ENCODE peak calls at places on chromosomes 4 and X, in eight cellular contexts. W is cardiac muscle cell, M is left lung, A is fibroblast of mammary gland, K is neural crest cell, S is PC-3, X is WTC11, C is fibroblast of pulmonary artery. Q is an unnamed sample.

GRCh38 chr4:47488706-47489105 is 3.6 kb downstream of the ATP10D start:
- DNase-seq in X (no peak), A (no peak), C (no peak), S (no peak), M (no peak), K (no peak), W (no peak), Q (no peak)

GRCh38 chr4:123299212-123299651 is 97.4 kb upstream of the SPRY1 start:
- DNase-seq in X (no peak), C (peak), A (peak), K (no peak), M (no peak), W (peak), S (peak), Q (peak)

GRCh38 chr4:182938213-182938645 is 21.0 kb upstream of the DCTD start:
- DNase-seq in W (peak), X (peak), M (peak), A (peak), S (peak), C (peak), K (peak), Q (peak)

GRCh38 chr4:114386637-114387233 is 211.9 kb upstream of the UGT8 start:
- DNase-seq in A (peak), K (peak), M (no peak), W (peak), X (no peak), C (peak), S (peak), Q (peak)

GRCh38 chr4:158002203-158002602 is 170.6 kb downstream of the GASK1B start:
- DNase-seq in C (no peak), S (no peak), M (no peak), K (no peak), W (no peak), A (no peak), X (no peak), Q (no peak)

GRCh38 chr4:160352637-160353036 is 1249.8 kb downstream of the RAPGEF2 start:
- DNase-seq in W (no peak), S (no peak), M (no peak), X (no peak), A (no peak), C (no peak), K (no peak), Q (no peak)

GRCh38 chrX:105313596-105313995 is 93.1 kb upstream of the TEX13A start:
- DNase-seq in M (no peak), S (peak), A (no peak), X (no peak), K (no peak), W (no peak), C (no peak), Q (peak)

GRCh38 chr4:47531954-47532321 is 46.9 kb downstream of the ATP10D start:
- DNase-seq in W (no peak), X (no peak), A (no peak), K (no peak), C (no peak), S (no peak), M (no peak), Q (peak)

GRCh38 chr4:7771541-7772507 is 167.8 kb downstream of the AFAP1 start:
- DNase-seq in X (no peak), C (no peak), M (peak), S (no peak), W (no peak), A (no peak), K (no peak), Q (no peak)

GRCh38 chrX:54182864-54183613 is at the start of gene FAM120C:
- DNase-seq in W (peak), A (peak), C (peak), X (peak), S (peak), M (peak), K (peak), Q (peak)

GRCh38 chr4:146132445-146132844 is 43.1 kb upstream of the LSM6 start:
- DNase-seq in K (no peak), C (no peak), M (no peak), X (no peak), W (no peak), A (peak), S (no peak), Q (peak)

GRCh38 chrX:154411322-154411980 is at the start of gene TAFAZZIN:
- DNase-seq in C (peak), W (peak), S (peak), X (peak), M (peak), A (peak), K (peak), Q (peak)

GRCh38 chr4:88143504-88143903 is 14.9 kb downstream of the ABCG2 start:
- DNase-seq in W (peak), M (no peak), X (no peak), C (peak), A (peak), S (peak), K (no peak), Q (peak)

GRCh38 chrX:1657367-1658082 is 42.7 kb downstream of the ASMT start:
- DNase-seq in A (peak), M (no peak), S (peak), C (peak), W (peak), K (no peak), X (no peak), Q (peak)

GRCh38 chr4:182576609-182577289 is 333.5 kb downstream of the TENM3 start:
- DNase-seq in K (no peak), X (no peak), S (no peak), A (no peak), C (no peak), M (no peak), W (no peak), Q (no peak)

GRCh38 chr4:52592287-52592686 is 66.8 kb downstream of the USP46 start:
- DNase-seq in S (no peak), M (no peak), K (no peak), W (no peak), X (no peak), C (no peak), A (peak), Q (no peak)

GRCh38 chr4:99856166-99856565 is 38.1 kb downstream of the LAMTOR3 start:
- DNase-seq in S (peak), W (peak), K (no peak), C (peak), A (peak), X (no peak), M (no peak), Q (peak)

GRCh38 chr4:158624889-158625478 is 46.7 kb downstream of the C4orf46 start:
- DNase-seq in K (peak), A (peak), C (peak), W (peak), X (no peak), M (no peak), S (peak), Q (peak)

GRCh38 chrX:37409278-37409677 is 60.1 kb downstream of the PRRG1 start:
- DNase-seq in K (no peak), C (no peak), S (no peak), X (no peak), W (no peak), M (no peak), A (no peak), Q (no peak)

GRCh38 chr4:38983756-38984647 is 48.2 kb downstream of the TMEM156 start:
- DNase-seq in W (peak), A (peak), S (no peak), X (no peak), K (no peak), C (peak), M (no peak), Q (peak)

GRCh38 chr4:140141196-140141845 is 12.7 kb downstream of the MAML3 start:
- DNase-seq in A (no peak), S (peak), K (no peak), M (no peak), C (no peak), W (no peak), X (no peak), Q (no peak)

GRCh38 chr4:122577808-122578781 is 42.8 kb downstream of the IL21 start:
- DNase-seq in M (no peak), S (peak), W (peak), A (peak), X (peak), C (peak), K (peak), Q (peak)

GRCh38 chr4:109072595-109072994 is 229.9 kb downstream of the COL25A1 start:
- DNase-seq in M (no peak), S (no peak), A (peak), C (peak), X (no peak), K (no peak), W (peak), Q (peak)

GRCh38 chr4:153393397-153393796 is 48.9 kb downstream of the MND1 start:
- DNase-seq in K (no peak), S (peak), X (no peak), A (peak), C (peak), W (peak), M (peak), Q (peak)

GRCh38 chrX:91414710-91415109 is 19.9 kb upstream of the PABPC5 start:
- DNase-seq in K (no peak), S (peak), X (peak), C (no peak), A (peak), M (no peak), W (no peak), Q (peak)

GRCh38 chr4:149264093-149264733 is 551.4 kb downstream of the IQCM start:
- DNase-seq in X (peak), S (peak), K (peak), A (peak), M (peak), C (peak), W (peak), Q (peak)
- TF ChIP-seq CTCF in X (peak), S (peak), K (peak), A (peak), M (peak), C (peak), W (peak), Q (peak)

DNA sequence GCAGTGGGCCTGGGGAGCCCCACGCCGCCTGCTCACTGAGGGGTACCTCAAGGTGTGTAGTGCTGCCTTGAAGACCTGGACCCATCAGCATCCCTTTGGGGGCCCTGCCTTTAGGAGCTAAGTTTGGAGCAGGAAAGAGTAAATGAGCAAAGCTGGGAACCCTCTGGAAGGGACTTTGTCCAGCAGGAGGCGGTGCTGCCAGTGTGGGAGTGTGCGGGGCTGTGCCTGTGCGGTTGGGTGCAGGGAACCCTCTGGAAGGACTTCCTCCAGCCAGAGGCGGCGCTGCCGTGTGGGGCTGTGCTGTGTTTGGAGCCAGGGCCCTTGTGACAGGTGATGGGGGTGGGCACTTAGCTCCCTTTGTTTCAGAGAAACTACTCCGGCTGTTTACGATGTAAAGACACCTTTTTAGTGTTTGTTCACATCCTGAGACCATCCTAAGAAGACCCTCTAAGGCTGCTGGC is 25.8 kb downstream of the RGS12 start:
- DNase-seq in S (no peak), K (no peak), W (no peak), M (no peak), X (peak), A (no peak), C (no peak), Q (no peak)
- TF ChIP-seq CTCF in S (peak), K (peak), W (no peak), M (no peak), X (peak), A (no peak), C (no peak), Q (no peak)

GRCh38 chrX:66760648-66761047 is 121.8 kb upstream of the EDA2R start:
- DNase-seq in C (peak), S (peak), K (no peak), M (no peak), W (no peak), A (peak), X (no peak), Q (no peak)
- TF ChIP-seq CTCF in C (no peak), S (no peak), K (peak), M (no peak), W (no peak), A (peak), X (no peak), Q (no peak)

DNA sequence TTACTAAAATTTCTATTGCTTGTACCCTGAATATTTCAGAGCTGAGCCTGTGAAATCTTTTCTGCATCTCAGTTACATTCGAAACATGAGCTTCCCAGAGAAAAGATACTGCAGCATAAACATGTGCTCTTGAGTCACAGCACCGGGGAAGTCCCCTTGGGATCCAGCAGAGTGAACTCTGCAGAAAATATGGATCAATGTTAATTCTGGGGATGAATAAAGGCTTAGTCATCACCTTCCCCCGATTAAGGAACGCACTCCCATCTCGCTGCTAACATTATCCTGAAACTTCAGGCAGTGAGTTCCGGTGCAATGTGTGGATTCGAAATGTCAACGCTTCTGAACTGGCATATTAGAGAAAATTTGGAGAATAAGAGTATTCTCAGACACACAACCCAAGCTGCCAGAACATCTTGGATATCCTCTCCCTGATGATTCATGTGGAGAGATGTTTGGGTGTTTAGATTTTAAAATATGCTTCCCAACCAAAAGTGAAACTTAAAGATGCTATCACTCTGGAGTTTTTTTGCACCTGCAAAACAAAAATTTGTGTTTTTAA is 90.8 kb downstream of the IRF2 start:
- DNase-seq in A (peak), X (no peak), K (no peak), C (peak), S (peak), W (peak), M (no peak), Q (peak)
- TF ChIP-seq CTCF in A (no peak), X (no peak), K (no peak), C (no peak), S (no peak), W (no peak), M (no peak), Q (no peak)

GRCh38 chr4:83320548-83320947 is 14.1 kb downstream of the HPSE start:
- DNase-seq in K (no peak), S (peak), A (peak), W (peak), C (peak), X (no peak), M (peak), Q (peak)
- TF ChIP-seq CTCF in K (no peak), S (no peak), A (no peak), W (no peak), C (no peak), X (no peak), M (no peak), Q (no peak)

GRCh38 chr4:119084503-119084902 is 51.1 kb upstream of the MYOZ2 start:
- DNase-seq in A (no peak), M (no peak), C (no peak), W (no peak), K (no peak), S (no peak), X (no peak), Q (no peak)
- TF ChIP-seq CTCF in A (no peak), M (no peak), C (no peak), W (no peak), K (no peak), S (no peak), X (no peak), Q (no peak)

Q was measured in MCF 10A.